ENCODE peak calls at places on chromosomes 7 and 10, in ten cellular contexts. J is IMR-90, Y is Panc1, K is left ventricle myocardium inferior, Z is PC-3, S is keratinocyte, B is hepatocyte, Q is OCI-LY7, U is astrocyte, P is sigmoid colon. D is an unnamed sample.

GRCh38 chr7:131381069-131381838 is 53.6 kb downstream of the MKLN1 start:
- DNase-seq in J (peak; percentile 78), Y (no peak), K (no peak), Z (no peak), S (no peak), B (no peak), Q (no peak), U (peak; percentile 64), P (no peak), D (no peak)

GRCh38 chr10:116278832-116279231 is 5.8 kb upstream of the GFRA1 start:
- DNase-seq in J (peak; percentile 20), Y (no peak), K (no peak), Z (no peak), S (no peak), B (no peak), Q (no peak), U (peak; percentile 32), P (no peak), D (no peak)

GRCh38 chr10:53843691-53844362 is 957.2 kb downstream of the PCDH15 start:
- DNase-seq in J (no peak), Y (no peak), K (no peak), Z (peak; percentile 37), S (no peak), B (peak; percentile 13), Q (no peak), U (peak; percentile 36), P (no peak), D (no peak)

GRCh38 chr10:52451817-52452216 is 137.7 kb downstream of the DKK1 start:
- DNase-seq in J (peak; percentile 76), Y (no peak), K (no peak), Z (peak; percentile 100), S (peak; percentile 80), B (no peak), Q (no peak), U (peak; percentile 18), P (no peak), D (no peak)

GRCh38 chr10:110344622-110345021 is 39.9 kb upstream of the SMNDC1 start:
- DNase-seq in J (no peak), Y (no peak), K (no peak), Z (no peak), S (no peak), B (no peak), Q (no peak), U (peak; percentile 47), P (no peak), D (no peak)

GRCh38 chr10:122143238-122143841 is 127.8 kb upstream of the BTBD16 start:
- DNase-seq in J (no peak), Y (no peak), K (no peak), Z (peak; percentile 65), S (no peak), B (no peak), Q (no peak), U (no peak), P (no peak), D (no peak)

GRCh38 chr7:155638366-155638765 is 6.1 kb upstream of the RBM33 start:
- DNase-seq in J (no peak), Y (no peak), K (no peak), Z (no peak), S (no peak), B (no peak), Q (no peak), U (no peak), P (no peak), D (no peak)

GRCh38 chr7:148541891-148542504 is 48.6 kb upstream of the C7orf33 start:
- DNase-seq in J (no peak), Y (no peak), K (no peak), Z (no peak), S (no peak), B (no peak), Q (no peak), U (no peak), P (no peak), D (no peak)

GRCh38 chr10:114631090-114631677 is 26.9 kb downstream of the ABLIM1 start:
- DNase-seq in J (no peak), Y (no peak), K (no peak), Z (no peak), S (no peak), B (no peak), Q (no peak), U (no peak), P (no peak), D (no peak)

GRCh38 chr7:69772699-69773436 is 174.6 kb downstream of the AUTS2 start:
- DNase-seq in J (no peak), Y (no peak), K (no peak), Z (no peak), S (no peak), B (no peak), Q (no peak), U (no peak), P (peak; percentile 67), D (no peak)

GRCh38 chr7:154503962-154504550 is 451.9 kb downstream of the DPP6 start:
- DNase-seq in J (peak; percentile 21), Y (peak; percentile 41), K (no peak), Z (peak; percentile 53), S (no peak), B (peak; percentile 78), Q (peak; percentile 71), U (peak; percentile 10), P (no peak), D (no peak)

GRCh38 chr7:83550100-83550499 is 98.8 kb downstream of the SEMA3E start:
- DNase-seq in J (peak; percentile 74), Y (no peak), K (no peak), Z (no peak), S (no peak), B (no peak), Q (no peak), U (peak; percentile 83), P (no peak), D (no peak)

GRCh38 chr10:33521904-33522303 is 187.4 kb upstream of the NRP1 start:
- DNase-seq in J (no peak), Y (no peak), K (no peak), Z (no peak), S (no peak), B (no peak), Q (no peak), U (no peak), P (no peak), D (no peak)

GRCh38 chr10:33520223-33520622 is 185.8 kb upstream of the NRP1 start:
- DNase-seq in J (no peak), Y (no peak), K (no peak), Z (no peak), S (no peak), B (no peak), Q (no peak), U (peak; percentile 42), P (no peak), D (no peak)

GRCh38 chr10:33521062-33521461 is 186.6 kb upstream of the NRP1 start:
- DNase-seq in J (no peak), Y (no peak), K (no peak), Z (peak; percentile 61), S (no peak), B (no peak), Q (no peak), U (peak; percentile 34), P (no peak), D (no peak)

GRCh38 chr10:33524966-33525365 is 190.5 kb upstream of the NRP1 start:
- DNase-seq in J (peak; percentile 53), Y (no peak), K (no peak), Z (no peak), S (no peak), B (no peak), Q (no peak), U (peak; percentile 56), P (no peak), D (no peak)

GRCh38 chr10:33523236-33523792 is 188.8 kb upstream of the NRP1 start:
- DNase-seq in J (no peak), Y (no peak), K (no peak), Z (no peak), S (no peak), B (no peak), Q (no peak), U (no peak), P (no peak), D (no peak)
- H3K4me3 ChIP-seq in J (no peak overlapping the region), Y (no peak overlapping the region), K (no peak overlapping the region), Z (no peak overlapping the region), S (no peak overlapping the region), B (no peak overlapping the region), Q (no peak overlapping the region), U (no peak overlapping the region), P (no peak overlapping the region), D (no peak overlapping the region)

GRCh38 chr10:44951827-44952226 is 7.8 kb upstream of the RASSF4 start:
- DNase-seq in J (no peak), Y (no peak), K (no peak), Z (no peak), S (no peak), B (peak; percentile 3), Q (no peak), U (no peak), P (peak; percentile 59), D (peak; percentile 29)
- H3K4me1 ChIP-seq in J (peaks cover 9% of the 10 kb centered on the region), Y (peaks cover 4% of the 10 kb centered on the region), K (peaks cover 96% of the 10 kb centered on the region), Z (no peaks in the 10 kb centered on the region), S (no peaks in the 10 kb centered on the region), B (peaks cover 11% of the 10 kb centered on the region), Q (peaks cover 16% of the 10 kb centered on the region), U (peaks cover 5% of the 10 kb centered on the region), P (peaks cover 8% of the 10 kb centered on the region), D (no peaks in the 10 kb centered on the region)

DNA sequence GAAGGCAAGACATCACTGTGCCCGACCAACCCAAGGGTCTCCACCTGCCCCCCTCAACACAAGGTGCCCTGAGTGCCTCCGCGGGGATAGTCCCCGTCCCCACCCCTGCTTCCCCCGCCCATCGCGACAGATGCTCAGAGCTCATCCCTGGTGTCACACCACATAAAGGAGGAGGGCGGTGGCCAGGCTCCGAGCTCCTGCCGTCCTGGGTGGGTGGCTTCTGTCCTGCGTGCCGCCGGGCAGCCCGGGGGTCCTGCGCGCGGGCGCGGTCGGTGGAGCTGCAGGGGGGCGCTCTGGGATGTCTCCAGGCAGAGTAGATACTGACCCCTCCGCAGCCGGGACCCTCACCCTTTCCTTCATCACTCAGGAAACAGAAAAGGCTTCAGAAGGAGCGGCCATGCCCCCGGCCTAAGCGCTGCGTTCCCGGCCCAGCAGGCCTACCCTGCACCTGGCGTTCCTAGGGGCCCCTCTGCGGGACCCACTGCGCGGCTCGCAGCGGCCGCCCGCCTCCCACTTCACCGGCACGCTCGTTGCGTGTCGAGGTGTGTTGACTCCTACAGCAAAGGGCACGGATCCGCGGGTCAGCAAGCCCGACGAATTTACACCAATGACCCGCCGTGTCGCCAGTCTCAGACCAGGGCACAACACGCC is 53.4 kb downstream of the ALOX5 start:
- DNase-seq in J (no peak), Y (no peak), K (no peak), Z (no peak), S (no peak), B (no peak), Q (no peak), U (no peak), P (no peak), D (no peak)
- H3K4me3 ChIP-seq in J (no peak overlapping the region), Y (no peak overlapping the region), K (peak overlapping the region; percentile 54), Z (no peak overlapping the region), S (no peak overlapping the region), B (no peak overlapping the region), Q (no peak overlapping the region), U (no peak overlapping the region), P (no peak overlapping the region), D (no peak overlapping the region)

DNA sequence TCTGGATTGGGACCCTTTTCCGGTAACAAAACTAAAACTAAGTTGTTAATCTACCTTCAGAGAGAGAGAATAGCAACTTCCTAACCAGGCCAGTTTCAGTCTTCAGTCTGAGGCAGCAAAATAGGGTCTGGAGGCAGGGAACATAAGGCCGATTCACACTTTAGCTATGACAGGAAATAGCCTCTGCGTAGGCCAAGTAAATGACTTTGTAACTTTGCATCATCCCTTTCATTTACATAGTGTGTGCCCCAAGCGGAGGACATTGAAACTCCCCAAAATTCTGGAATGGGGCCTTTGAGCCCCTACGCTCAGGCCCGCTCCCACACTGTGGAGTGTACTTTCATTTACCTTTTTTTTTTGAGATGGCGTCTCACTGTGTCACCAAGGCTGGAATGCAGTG is 1.7 kb upstream of the UPP1 start:
- DNase-seq in J (peak; percentile 86), Y (no peak), K (no peak), Z (peak; percentile 26), S (no peak), B (no peak), Q (peak; percentile 36), U (peak; percentile 85), P (no peak), D (no peak)
- H3K4me1 ChIP-seq in J (peaks cover 26% of the 10 kb centered on the region), Y (peaks cover 74% of the 10 kb centered on the region), K (peaks cover 69% of the 10 kb centered on the region), Z (peaks cover 69% of the 10 kb centered on the region), S (peaks cover 69% of the 10 kb centered on the region), B (peaks cover 16% of the 10 kb centered on the region), Q (peaks cover 31% of the 10 kb centered on the region), U (peaks cover 70% of the 10 kb centered on the region), P (peaks cover 14% of the 10 kb centered on the region), D (no peaks in the 10 kb centered on the region)